ENCODE peak calls at places on chromosomes 5 and 9, in seven cellular contexts. J is H9, K is IMR-90, P is mesendoderm, L is mesenchymal stem cell, E is trophoblast cell, T is neuronal stem cell. S is an unnamed sample.

GRCh38 chr5:34682926-34683623 is 26.9 kb downstream of the RAI14 start:
- DNase-seq in J (no peak), K (peak; percentile 52), P (no peak), L (peak; percentile 44), E (no peak), T (no peak), S (peak; percentile 24)

GRCh38 chr9:70749066-70749465 is 334.6 kb upstream of the KLF9 start:
- DNase-seq in J (no peak), K (no peak), P (no peak), L (no peak), E (no peak), T (no peak), S (no peak)

GRCh38 chr5:117463836-117464235 is 889.2 kb upstream of the SEMA6A start:
- DNase-seq in J (no peak), K (no peak), P (no peak), L (no peak), E (no peak), T (no peak), S (no peak)

GRCh38 chr5:169917425-169917824 is 62.9 kb downstream of the INSYN2B start:
- DNase-seq in J (no peak), K (no peak), P (no peak), L (peak; percentile 26), E (no peak), T (no peak), S (no peak)

GRCh38 chr5:168295574-168296201 is 4.2 kb downstream of the WWC1 start:
- DNase-seq in J (peak; percentile 85), K (peak; percentile 82), P (peak; percentile 94), L (peak; percentile 61), E (peak; percentile 89), T (peak; percentile 70), S (peak; percentile 67)

GRCh38 chr9:107425110-107426025 is 64.2 kb downstream of the KLF4 start:
- DNase-seq in J (peak; percentile 85), K (peak; percentile 19), P (peak; percentile 81), L (peak; percentile 60), E (peak; percentile 90), T (peak; percentile 56), S (peak; percentile 95)

GRCh38 chr9:107734231-107735014 is 244.9 kb upstream of the KLF4 start:
- DNase-seq in J (no peak), K (peak; percentile 96), P (no peak), L (no peak), E (peak; percentile 79), T (no peak), S (no peak)

GRCh38 chr5:131628990-131629389 is 6.0 kb downstream of the RAPGEF6 start:
- DNase-seq in J (no peak), K (peak; percentile 62), P (no peak), L (peak; percentile 48), E (peak; percentile 39), T (no peak), S (no peak)

GRCh38 chr5:50655067-50655809 is 11.2 kb upstream of the PARP8 start:
- DNase-seq in J (no peak), K (no peak), P (no peak), L (no peak), E (no peak), T (no peak), S (no peak)

DNA sequence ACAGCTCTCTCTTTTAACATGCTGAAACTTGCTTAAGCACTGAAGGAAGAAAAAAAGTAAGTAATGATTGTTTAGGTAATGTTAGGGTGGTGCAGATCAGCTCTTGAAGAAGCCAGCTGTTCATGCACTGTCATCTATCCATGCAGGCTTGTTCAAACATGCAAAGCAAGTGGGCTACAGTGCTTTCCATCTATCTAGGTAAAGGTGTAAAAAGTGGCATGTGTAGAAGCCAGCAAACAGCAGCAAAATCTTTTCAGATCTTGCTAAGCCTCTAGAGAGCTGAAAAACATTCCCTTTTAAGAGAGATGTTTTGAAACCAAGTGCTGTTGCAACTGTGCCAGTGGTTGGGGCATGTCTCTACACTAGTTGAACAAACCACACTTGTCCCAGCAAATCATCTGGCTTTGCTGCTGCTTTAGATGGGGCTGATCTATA is 214.4 kb downstream of the EFNA5 start:
- DNase-seq in J (no peak), K (peak; percentile 31), P (no peak), L (peak; percentile 48), E (peak; percentile 25), T (no peak), S (no peak)
- H2AK5ac ChIP-seq in J (no peak overlapping the region), K (peak overlapping the region; percentile 52), P (no peak overlapping the region), L (peak overlapping the region; percentile 25), E (no peak overlapping the region), T (no peak overlapping the region), S (no peak overlapping the region)

GRCh38 chr9:101530076-101530711 is 3.5 kb upstream of the RNF20 start:
- DNase-seq in J (peak; percentile 81), K (peak; percentile 82), P (peak; percentile 81), L (peak; percentile 83), E (peak; percentile 87), T (peak; percentile 64), S (peak; percentile 69)
- H2AK5ac ChIP-seq in J (no peak overlapping the region), K (no peak overlapping the region), P (no peak overlapping the region), L (no peak overlapping the region), E (no peak overlapping the region), T (no peak overlapping the region), S (no peak overlapping the region)

GRCh38 chr9:19496321-19496720 is 87.5 kb downstream of the ACER2 start:
- DNase-seq in J (no peak), K (no peak), P (no peak), L (no peak), E (no peak), T (no peak), S (no peak)
- H2AK5ac ChIP-seq in J (no peak overlapping the region), K (no peak overlapping the region), P (no peak overlapping the region), L (no peak overlapping the region), E (no peak overlapping the region), T (no peak overlapping the region), S (no peak overlapping the region)

DNA sequence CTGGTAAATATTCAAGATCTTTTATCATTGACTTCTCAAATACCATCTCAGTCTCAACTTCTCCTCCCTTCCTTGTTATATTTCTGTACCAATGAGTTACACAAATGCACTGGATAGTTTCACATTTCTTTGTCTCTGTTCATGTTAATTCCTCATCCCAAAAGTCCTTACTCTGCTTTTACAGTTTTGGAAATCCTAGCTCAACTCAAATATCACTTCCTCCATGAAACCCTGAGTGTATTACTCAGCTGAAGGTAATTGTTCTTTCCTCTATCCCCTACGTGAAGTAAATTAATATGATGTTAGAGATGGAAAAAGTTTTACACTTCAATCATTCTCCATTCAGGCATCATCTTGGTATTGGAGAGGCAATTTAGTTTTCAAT is 241.5 kb downstream of the TLE4 start:
- DNase-seq in J (no peak), K (no peak), P (no peak), L (no peak), E (no peak), T (no peak), S (no peak)
- H2AK5ac ChIP-seq in J (no peak overlapping the region), K (no peak overlapping the region), P (no peak overlapping the region), L (no peak overlapping the region), E (no peak overlapping the region), T (no peak overlapping the region), S (no peak overlapping the region)

GRCh38 chr9:101513351-101513750 is 20.3 kb upstream of the RNF20 start:
- DNase-seq in J (no peak), K (no peak), P (peak; percentile 29), L (no peak), E (no peak), T (no peak), S (no peak)
- H2AK5ac ChIP-seq in J (no peak overlapping the region), K (peak overlapping the region; percentile 23), P (no peak overlapping the region), L (no peak overlapping the region), E (no peak overlapping the region), T (no peak overlapping the region), S (no peak overlapping the region)

GRCh38 chr9:5866685-5867084 is 24.0 kb upstream of the MLANA start:
- DNase-seq in J (no peak), K (no peak), P (no peak), L (no peak), E (no peak), T (no peak), S (no peak)

GRCh38 chr9:5868235-5868634 is 22.5 kb upstream of the MLANA start:
- DNase-seq in J (no peak), K (no peak), P (no peak), L (no peak), E (peak; percentile 34), T (no peak), S (no peak)

GRCh38 chr9:5863092-5863746 is 27.5 kb upstream of the MLANA start:
- DNase-seq in J (no peak), K (no peak), P (no peak), L (no peak), E (no peak), T (no peak), S (no peak)

GRCh38 chr9:5866276-5866675 is 24.4 kb upstream of the MLANA start:
- DNase-seq in J (no peak), K (no peak), P (no peak), L (no peak), E (no peak), T (no peak), S (no peak)

GRCh38 chr9:5864446-5864845 is 26.2 kb upstream of the MLANA start:
- DNase-seq in J (no peak), K (no peak), P (no peak), L (no peak), E (no peak), T (no peak), S (no peak)
- H2AK5ac ChIP-seq in J (no peak overlapping the region), K (no peak overlapping the region), P (no peak overlapping the region), L (no peak overlapping the region), E (no peak overlapping the region), T (no peak overlapping the region), S (no peak overlapping the region)

DNA sequence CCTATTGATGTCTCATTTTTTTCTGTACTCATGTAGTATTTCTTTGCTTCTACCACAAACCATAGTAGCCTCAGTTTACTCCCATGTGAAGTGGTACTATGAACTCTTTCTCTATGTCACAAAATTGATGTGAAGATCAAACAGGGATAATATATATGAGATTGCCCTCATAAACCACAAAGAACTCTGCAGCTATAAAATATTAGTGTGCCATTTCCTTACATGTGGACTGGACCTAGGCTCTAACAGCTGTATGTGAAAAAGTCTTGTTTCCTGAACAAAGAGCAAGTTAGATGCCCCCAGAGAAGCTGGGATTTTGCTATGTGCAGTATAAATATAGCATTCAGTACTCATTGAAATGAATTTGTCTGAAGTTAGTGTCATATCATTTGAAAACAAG is 412.6 kb upstream of the ADAMTSL1 start:
- DNase-seq in J (no peak), K (no peak), P (no peak), L (no peak), E (no peak), T (no peak), S (no peak)
- H2AK5ac ChIP-seq in J (no peak overlapping the region), K (no peak overlapping the region), P (no peak overlapping the region), L (no peak overlapping the region), E (no peak overlapping the region), T (no peak overlapping the region), S (no peak overlapping the region)

DNA sequence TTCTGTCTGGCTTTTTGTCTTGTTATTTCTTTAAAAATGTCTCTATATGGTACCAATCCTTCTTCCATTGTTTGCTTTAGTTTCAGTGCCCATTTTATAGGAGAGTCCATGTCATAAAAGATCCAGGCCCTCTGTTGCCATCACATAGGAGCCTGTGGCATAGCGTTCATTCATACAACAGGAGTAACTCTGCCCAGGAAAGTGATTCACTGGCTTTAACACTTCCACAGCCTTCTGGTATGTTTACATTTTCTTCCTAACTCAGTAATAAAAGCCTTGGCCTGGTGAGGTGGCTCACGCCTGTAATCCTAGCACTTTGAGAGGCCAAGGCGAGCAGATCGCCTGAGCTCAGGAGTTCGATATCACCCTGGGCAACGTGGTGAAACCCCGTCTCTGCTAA is 519.3 kb upstream of the PTGER4 start:
- DNase-seq in J (no peak), K (peak; percentile 17), P (no peak), L (no peak), E (no peak), T (no peak), S (no peak)
- H2AK5ac ChIP-seq in J (no peak overlapping the region), K (no peak overlapping the region), P (no peak overlapping the region), L (no peak overlapping the region), E (no peak overlapping the region), T (no peak overlapping the region), S (no peak overlapping the region)